ENCODE peak calls at places on chromosomes 12 and 14, in four cellular contexts. F is psoas muscle, R is activated B cell treated with CpG ODN at 0.5 μM for 24 hours, Y is right atrium auricular region. D is an unnamed sample.

GRCh38 chr14:86153480-86153879 is 623.5 kb downstream of the FLRT2 start:
- DNase-seq in F (no peak), R (no peak), Y (no peak), D (no peak)

GRCh38 chr14:81955123-81955522 is 421.5 kb upstream of the SEL1L start:
- DNase-seq in F (no peak), R (no peak), Y (no peak), D (no peak)

GRCh38 chr14:23094666-23095195 is at the start of gene ACIN1:
- DNase-seq in F (no peak), R (peak; percentile 97), Y (peak; percentile 80), D (no peak)

GRCh38 chr14:23727566-23728335 is 91.6 kb downstream of the DHRS2 start:
- DNase-seq in F (no peak), R (no peak), Y (no peak), D (no peak)

GRCh38 chr12:108576660-108577234 is 14.4 kb downstream of the ISCU start:
- DNase-seq in F (no peak), R (no peak), Y (no peak), D (no peak)

GRCh38 chr12:41274643-41275042 is 86.5 kb downstream of the PDZRN4 start:
- DNase-seq in F (no peak), R (no peak), Y (no peak), D (no peak)

GRCh38 chr12:132162508-132163031 is 18.3 kb downstream of the NOC4L start:
- DNase-seq in F (peak; percentile 32), R (no peak), Y (no peak), D (peak; percentile 90)

GRCh38 chr14:19754172-19754571 is 10.8 kb downstream of the OR4Q3 start:
- DNase-seq in F (no peak), R (no peak), Y (no peak), D (no peak)

GRCh38 chr12:46071335-46071734 is 81.0 kb upstream of the SCAF11 start:
- DNase-seq in F (no peak), R (no peak), Y (no peak), D (no peak)

GRCh38 chr12:106084048-106084671 is 54.6 kb downstream of the NUAK1 start:
- DNase-seq in F (no peak), R (no peak), Y (no peak), D (no peak)

GRCh38 chr14:35112641-35113040 is 9.1 kb downstream of the PPP2R3C start:
- DNase-seq in F (no peak), R (no peak), Y (no peak), D (no peak)

GRCh38 chr12:113040722-113041168 is 15.8 kb upstream of the DTX1 start:
- DNase-seq in F (peak; percentile 76), R (no peak), Y (peak; percentile 95), D (no peak)

GRCh38 chr12:116559330-116560080 is at the start of gene MAP1LC3B2:
- DNase-seq in F (peak; percentile 43), R (peak; percentile 77), Y (no peak), D (no peak)

GRCh38 chr12:59600174-59600573 is 4.3 kb downstream of the SLC16A7 start:
- DNase-seq in F (no peak), R (no peak), Y (no peak), D (no peak)

GRCh38 chr12:632102-632696 is 31.0 kb downstream of the NINJ2 start:
- DNase-seq in F (peak; percentile 35), R (no peak), Y (no peak), D (peak; percentile 66)

GRCh38 chr12:42807766-42808165 is 218.2 kb upstream of the PRICKLE1 start:
- DNase-seq in F (no peak), R (no peak), Y (no peak), D (no peak)

GRCh38 chr14:59337151-59337611 is 128.0 kb downstream of the GPR135 start:
- DNase-seq in F (peak; percentile 75), R (no peak), Y (peak; percentile 87), D (no peak)

GRCh38 chr12:87086118-87086891 is 830.1 kb upstream of the MGAT4C start:
- DNase-seq in F (no peak), R (no peak), Y (no peak), D (no peak)

GRCh38 chr12:98998697-98999299 is 353.7 kb downstream of the APAF1 start:
- DNase-seq in F (no peak), R (no peak), Y (no peak), D (no peak)

GRCh38 chr12:47995976-47996375 is 8.3 kb downstream of the COL2A1 start:
- DNase-seq in F (no peak), R (no peak), Y (no peak), D (no peak)

GRCh38 chr12:108543642-108544041 is 17.3 kb downstream of the SART3 start:
- DNase-seq in F (no peak), R (no peak), Y (no peak), D (no peak)

GRCh38 chr12:3119192-3119744 is 42.1 kb downstream of the TSPAN9 start:
- DNase-seq in F (no peak), R (no peak), Y (no peak), D (peak; percentile 65)

GRCh38 chr14:94536836-94537235 is 24.4 kb upstream of the SERPINA4 start:
- DNase-seq in F (no peak), R (no peak), Y (no peak), D (no peak)
- TF ChIP-seq CTCF in F (no peak), R (no peak), Y (no peak), D (peak; percentile 54)

DNA sequence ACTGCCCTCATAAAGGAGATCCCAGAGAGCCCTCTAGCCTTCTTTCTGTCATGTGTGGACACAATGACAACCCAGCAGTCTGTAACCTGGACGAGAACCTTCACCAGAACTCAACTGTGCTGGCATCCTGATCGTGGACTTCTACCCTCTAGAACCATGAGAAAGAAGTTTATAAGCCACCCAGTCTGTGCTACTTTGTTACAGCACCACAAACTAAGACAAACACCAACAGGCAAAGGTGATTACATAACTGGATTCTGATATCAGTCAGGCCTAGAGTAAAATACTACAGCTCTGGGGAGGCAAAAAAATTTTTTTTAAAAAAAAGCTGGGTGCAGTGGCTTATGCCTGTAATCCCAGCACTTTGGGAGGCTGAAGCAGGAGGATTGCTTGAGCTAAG is 18.5 kb downstream of the TM7SF3 start:
- DNase-seq in F (no peak), R (no peak), Y (no peak), D (no peak)
- TF ChIP-seq CTCF in F (no peak), R (no peak), Y (no peak), D (no peak)

GRCh38 chr14:76564471-76565119 is 188.7 kb downstream of the ESRRB start:
- DNase-seq in F (no peak), R (no peak), Y (no peak), D (no peak)
- TF ChIP-seq CTCF in F (no peak), R (no peak), Y (no peak), D (no peak)

GRCh38 chr12:109814600-109814999 is 18.6 kb downstream of the TRPV4 start:
- DNase-seq in F (no peak), R (no peak), Y (no peak), D (no peak)

GRCh38 chr12:109808876-109809646 is 24.1 kb downstream of the TRPV4 start:
- DNase-seq in F (no peak), R (no peak), Y (no peak), D (no peak)

GRCh38 chr12:109810954-109811623 is 22.1 kb downstream of the TRPV4 start:
- DNase-seq in F (no peak), R (no peak), Y (no peak), D (no peak)

GRCh38 chr12:109813810-109814416 is 19.3 kb downstream of the TRPV4 start:
- DNase-seq in F (no peak), R (no peak), Y (no peak), D (no peak)

GRCh38 chr12:109811624-109811995 is 21.6 kb downstream of the TRPV4 start:
- DNase-seq in F (no peak), R (no peak), Y (no peak), D (no peak)
- TF ChIP-seq CTCF in F (no peak), R (no peak), Y (no peak), D (peak; percentile 42)

GRCh38 chr12:92551853-92552397 is 150.9 kb upstream of the PLEKHG7 start:
- DNase-seq in F (no peak), R (no peak), Y (no peak), D (no peak)

GRCh38 chr12:92550661-92551060 is 152.1 kb upstream of the PLEKHG7 start:
- DNase-seq in F (no peak), R (no peak), Y (no peak), D (no peak)

GRCh38 chr12:92550234-92550633 is 152.6 kb upstream of the PLEKHG7 start:
- DNase-seq in F (no peak), R (no peak), Y (no peak), D (no peak)

GRCh38 chr12:92552412-92553108 is 150.2 kb upstream of the PLEKHG7 start:
- DNase-seq in F (no peak), R (no peak), Y (no peak), D (no peak)

GRCh38 chr12:92551210-92551609 is 151.6 kb upstream of the PLEKHG7 start:
- DNase-seq in F (no peak), R (no peak), Y (no peak), D (no peak)
- TF ChIP-seq CTCF in F (no peak), R (no peak), Y (no peak), D (no peak)

DNA sequence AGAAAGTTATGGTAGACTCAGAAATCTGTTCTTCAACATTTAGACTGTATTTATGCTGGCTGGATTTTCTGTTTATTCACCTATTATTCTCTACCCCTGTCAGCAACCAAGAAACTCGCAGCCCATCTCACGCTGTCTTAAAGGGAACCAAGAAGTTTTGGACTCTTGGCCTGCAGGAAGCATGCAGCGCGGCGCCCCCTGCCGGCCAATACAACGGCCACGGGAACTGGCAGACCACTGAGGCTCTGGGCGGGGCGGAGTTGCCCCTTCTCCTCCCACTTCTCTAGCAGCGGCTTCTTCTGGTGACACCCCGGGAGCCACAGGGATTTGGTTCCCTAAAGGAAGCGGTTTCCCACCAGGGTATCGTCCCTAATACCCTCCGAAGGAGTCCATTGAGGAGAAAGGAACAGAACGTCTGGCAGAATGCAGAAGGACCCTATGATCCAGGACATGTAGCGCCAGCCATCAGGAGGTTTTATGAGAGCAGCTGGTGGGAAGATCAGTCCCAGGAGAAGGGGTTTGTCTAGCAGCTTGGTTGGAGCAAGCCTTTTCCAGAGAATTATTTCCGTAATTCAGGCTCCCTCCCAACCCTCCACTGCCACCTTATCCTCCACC is 21.0 kb upstream of the RNASE2 start:
- DNase-seq in F (peak; percentile 16), R (no peak), Y (peak; percentile 61), D (no peak)
- TF ChIP-seq CTCF in F (peak; percentile 8), R (no peak), Y (peak; percentile 45), D (peak; percentile 65)